ENCODE peak calls at places on chromosomes 16 and 17, in four cellular contexts. One of them, this sample, is unnamed.

GRCh38 chr16:87216824-87217205 is 100.4 kb downstream of the C16orf95 start:
- DNase-seq in progenitor cell of endocrine pancreas: no peak
- DNase-seq in neural progenitor cell: no peak
- DNase-seq in fibroblast of pulmonary artery: no peak
- DNase-seq in this sample: no peak

GRCh38 chr17:80036715-80037477 is 454 bp downstream of the CCDC40 start:
- DNase-seq in neural progenitor cell: peak
- DNase-seq in progenitor cell of endocrine pancreas: peak
- DNase-seq in fibroblast of pulmonary artery: peak
- DNase-seq in this sample: peak

GRCh38 chr16:60127196-60127595 is 1393.1 kb upstream of the GOT2 start:
- DNase-seq in fibroblast of pulmonary artery: no peak
- DNase-seq in neural progenitor cell: no peak
- DNase-seq in progenitor cell of endocrine pancreas: no peak
- DNase-seq in this sample: no peak

GRCh38 chr16:80924372-80924978 is 82.2 kb downstream of the CMC2 start:
- DNase-seq in neural progenitor cell: peak
- DNase-seq in progenitor cell of endocrine pancreas: peak
- DNase-seq in fibroblast of pulmonary artery: peak
- DNase-seq in this sample: peak

GRCh38 chr17:28469376-28469775 is 4.1 kb upstream of the SLC13A2 start:
- DNase-seq in neural progenitor cell: no peak
- DNase-seq in progenitor cell of endocrine pancreas: no peak
- DNase-seq in fibroblast of pulmonary artery: no peak
- DNase-seq in this sample: no peak

GRCh38 chr17:5413682-5414081 is 5.8 kb downstream of the NUP88 start:
- DNase-seq in progenitor cell of endocrine pancreas: no peak
- DNase-seq in neural progenitor cell: no peak
- DNase-seq in fibroblast of pulmonary artery: peak
- DNase-seq in this sample: no peak

GRCh38 chr17:58338907-58339774 is 10.5 kb upstream of the TSPOAP1 start:
- DNase-seq in fibroblast of pulmonary artery: peak
- DNase-seq in neural progenitor cell: peak
- DNase-seq in progenitor cell of endocrine pancreas: no peak
- DNase-seq in this sample: peak

GRCh38 chr16:24834459-24835335 is 11.1 kb upstream of the SLC5A11 start:
- DNase-seq in progenitor cell of endocrine pancreas: no peak
- DNase-seq in fibroblast of pulmonary artery: peak
- DNase-seq in neural progenitor cell: peak
- DNase-seq in this sample: no peak

GRCh38 chr17:11094377-11094776 is 146.6 kb upstream of the SHISA6 start:
- DNase-seq in neural progenitor cell: no peak
- DNase-seq in fibroblast of pulmonary artery: no peak
- DNase-seq in progenitor cell of endocrine pancreas: no peak
- DNase-seq in this sample: no peak

GRCh38 chr17:4971826-4972225 is 4.2 kb upstream of the SPAG7 start:
- DNase-seq in progenitor cell of endocrine pancreas: no peak
- DNase-seq in neural progenitor cell: no peak
- DNase-seq in fibroblast of pulmonary artery: no peak
- DNase-seq in this sample: no peak

GRCh38 chr16:84443166-84443802 is 61.2 kb downstream of the MEAK7 start:
- DNase-seq in fibroblast of pulmonary artery: no peak
- DNase-seq in progenitor cell of endocrine pancreas: no peak
- DNase-seq in neural progenitor cell: no peak
- DNase-seq in this sample: no peak

GRCh38 chr17:50003916-50004315 is 8.9 kb upstream of the DLX3 start:
- DNase-seq in neural progenitor cell: no peak
- DNase-seq in progenitor cell of endocrine pancreas: no peak
- DNase-seq in fibroblast of pulmonary artery: no peak
- DNase-seq in this sample: no peak

GRCh38 chr16:82034981-82035612 is at the start of gene HSD17B2:
- DNase-seq in neural progenitor cell: no peak
- DNase-seq in fibroblast of pulmonary artery: no peak
- DNase-seq in progenitor cell of endocrine pancreas: no peak
- DNase-seq in this sample: no peak

GRCh38 chr17:83089322-83090156 is 10.1 kb downstream of the METRNL start:
- DNase-seq in neural progenitor cell: no peak
- DNase-seq in fibroblast of pulmonary artery: no peak
- DNase-seq in progenitor cell of endocrine pancreas: no peak
- DNase-seq in this sample: no peak

GRCh38 chr17:82238562-82239201 is 9.8 kb downstream of the SLC16A3 start:
- DNase-seq in neural progenitor cell: no peak
- DNase-seq in progenitor cell of endocrine pancreas: no peak
- DNase-seq in fibroblast of pulmonary artery: peak
- DNase-seq in this sample: no peak

GRCh38 chr16:72939247-72939646 is 108.7 kb downstream of the ZFHX3 start:
- DNase-seq in fibroblast of pulmonary artery: peak
- DNase-seq in neural progenitor cell: no peak
- DNase-seq in progenitor cell of endocrine pancreas: no peak
- DNase-seq in this sample: no peak

GRCh38 chr17:57916925-57917858 is 38.0 kb downstream of the CUEDC1 start:
- DNase-seq in fibroblast of pulmonary artery: no peak
- DNase-seq in neural progenitor cell: no peak
- DNase-seq in progenitor cell of endocrine pancreas: no peak
- DNase-seq in this sample: no peak

GRCh38 chr17:36812762-36813161 is 124.5 kb upstream of the LHX1 start:
- DNase-seq in fibroblast of pulmonary artery: no peak
- DNase-seq in neural progenitor cell: peak
- DNase-seq in progenitor cell of endocrine pancreas: no peak
- DNase-seq in this sample: peak

GRCh38 chr16:67516296-67517177 is 12.1 kb upstream of the RIPOR1 start:
- DNase-seq in fibroblast of pulmonary artery: peak
- DNase-seq in progenitor cell of endocrine pancreas: no peak
- DNase-seq in neural progenitor cell: no peak
- DNase-seq in this sample: no peak

GRCh38 chr17:78939615-78940014 is 14.4 kb upstream of the TIMP2 start:
- DNase-seq in fibroblast of pulmonary artery: peak
- DNase-seq in neural progenitor cell: no peak
- DNase-seq in progenitor cell of endocrine pancreas: no peak
- DNase-seq in this sample: no peak

GRCh38 chr16:67326472-67327309 is at the start of the genes KCTD19 and LRRC36:
- DNase-seq in fibroblast of pulmonary artery: no peak
- DNase-seq in neural progenitor cell: peak
- DNase-seq in progenitor cell of endocrine pancreas: peak
- DNase-seq in this sample: peak

GRCh38 chr17:71437176-71437575 is 683.6 kb upstream of the SOX9 start:
- DNase-seq in fibroblast of pulmonary artery: no peak
- DNase-seq in progenitor cell of endocrine pancreas: no peak
- DNase-seq in neural progenitor cell: no peak
- DNase-seq in this sample: no peak

GRCh38 chr17:54771409-54771808 is 129.2 kb upstream of the TOM1L1 start:
- DNase-seq in neural progenitor cell: no peak
- DNase-seq in progenitor cell of endocrine pancreas: no peak
- DNase-seq in fibroblast of pulmonary artery: no peak
- DNase-seq in this sample: no peak

GRCh38 chr16:78896280-78896679 is 704.3 kb downstream of the MAF start:
- DNase-seq in neural progenitor cell: no peak
- DNase-seq in progenitor cell of endocrine pancreas: no peak
- DNase-seq in fibroblast of pulmonary artery: no peak
- DNase-seq in this sample: no peak

GRCh38 chr16:47574091-47575054 is 113.2 kb downstream of the PHKB start:
- DNase-seq in neural progenitor cell: peak
- DNase-seq in progenitor cell of endocrine pancreas: no peak
- DNase-seq in fibroblast of pulmonary artery: peak
- DNase-seq in this sample: no peak

GRCh38 chr16:83967838-83968482 is at the start of gene NECAB2:
- DNase-seq in neural progenitor cell: peak
- DNase-seq in progenitor cell of endocrine pancreas: peak
- DNase-seq in fibroblast of pulmonary artery: peak
- DNase-seq in this sample: peak

GRCh38 chr17:77755410-77755963 is 203.0 kb upstream of the TNRC6C start:
- DNase-seq in progenitor cell of endocrine pancreas: no peak
- DNase-seq in fibroblast of pulmonary artery: no peak
- DNase-seq in neural progenitor cell: no peak
- DNase-seq in this sample: no peak

GRCh38 chr17:49995055-49995738 is at the start of gene DLX3:
- DNase-seq in progenitor cell of endocrine pancreas: peak
- DNase-seq in neural progenitor cell: peak
- DNase-seq in fibroblast of pulmonary artery: peak
- DNase-seq in this sample: peak

GRCh38 chr16:66408181-66409048 is 18.7 kb upstream of the BEAN1 start:
- DNase-seq in fibroblast of pulmonary artery: peak
- DNase-seq in neural progenitor cell: no peak
- DNase-seq in progenitor cell of endocrine pancreas: no peak
- DNase-seq in this sample: no peak

GRCh38 chr17:21458036-21458435 is 81.9 kb downstream of the KCNJ12 start:
- DNase-seq in progenitor cell of endocrine pancreas: no peak
- DNase-seq in neural progenitor cell: peak
- DNase-seq in fibroblast of pulmonary artery: no peak
- DNase-seq in this sample: peak

GRCh38 chr17:44400226-44400847 is 10.9 kb upstream of the ITGA2B start:
- DNase-seq in progenitor cell of endocrine pancreas: no peak
- DNase-seq in fibroblast of pulmonary artery: peak
- DNase-seq in neural progenitor cell: peak
- DNase-seq in this sample: no peak

DNA sequence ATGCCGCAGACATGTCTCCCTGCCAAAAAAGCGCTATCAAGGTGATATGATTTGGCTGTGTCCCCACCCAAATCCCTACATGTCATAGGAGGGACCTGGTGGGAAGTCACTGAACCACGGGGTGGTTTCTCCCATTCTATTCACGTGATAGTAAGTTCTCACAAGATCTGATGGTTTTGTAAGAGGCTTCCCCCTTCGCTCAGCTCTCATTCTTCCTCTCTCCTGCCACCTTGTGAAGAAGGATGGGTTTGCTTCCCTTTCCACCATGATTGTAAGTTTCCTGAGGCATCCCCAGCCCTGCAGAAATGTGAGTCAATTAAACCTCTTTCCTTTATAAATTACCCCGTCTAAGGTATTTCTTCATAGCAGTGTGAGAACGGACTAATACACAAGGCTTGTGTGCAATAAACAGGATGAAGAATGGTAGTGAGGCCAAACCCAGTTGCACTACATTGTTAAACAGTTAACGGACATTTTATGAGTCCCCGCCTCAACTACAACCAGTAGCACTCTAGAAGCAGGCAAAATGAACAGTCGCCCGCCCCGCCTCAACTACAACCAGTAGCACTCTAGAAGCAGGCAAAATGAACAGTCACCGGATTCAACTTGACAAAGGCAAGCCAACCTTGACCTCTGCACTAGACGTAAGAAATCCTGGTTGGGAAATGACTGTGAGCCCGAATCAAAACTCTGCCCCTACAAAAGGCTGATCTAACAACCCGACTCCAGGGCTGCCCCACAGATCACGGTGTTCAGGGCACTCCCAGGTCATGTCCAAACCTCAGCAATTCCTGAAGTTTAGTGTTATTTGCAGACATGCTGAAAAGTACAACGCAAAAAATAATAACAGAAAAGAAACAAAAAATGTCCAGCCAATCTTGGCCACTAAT is 26.3 kb downstream of the VPS53 start:
- DNase-seq in neural progenitor cell: peak
- DNase-seq in progenitor cell of endocrine pancreas: no peak
- DNase-seq in fibroblast of pulmonary artery: peak
- DNase-seq in this sample: no peak
- TF ChIP-seq CTCF in neural progenitor cell: peak
- TF ChIP-seq CTCF in progenitor cell of endocrine pancreas: peak
- TF ChIP-seq CTCF in fibroblast of pulmonary artery: peak
- TF ChIP-seq CTCF in this sample: peak

DNA sequence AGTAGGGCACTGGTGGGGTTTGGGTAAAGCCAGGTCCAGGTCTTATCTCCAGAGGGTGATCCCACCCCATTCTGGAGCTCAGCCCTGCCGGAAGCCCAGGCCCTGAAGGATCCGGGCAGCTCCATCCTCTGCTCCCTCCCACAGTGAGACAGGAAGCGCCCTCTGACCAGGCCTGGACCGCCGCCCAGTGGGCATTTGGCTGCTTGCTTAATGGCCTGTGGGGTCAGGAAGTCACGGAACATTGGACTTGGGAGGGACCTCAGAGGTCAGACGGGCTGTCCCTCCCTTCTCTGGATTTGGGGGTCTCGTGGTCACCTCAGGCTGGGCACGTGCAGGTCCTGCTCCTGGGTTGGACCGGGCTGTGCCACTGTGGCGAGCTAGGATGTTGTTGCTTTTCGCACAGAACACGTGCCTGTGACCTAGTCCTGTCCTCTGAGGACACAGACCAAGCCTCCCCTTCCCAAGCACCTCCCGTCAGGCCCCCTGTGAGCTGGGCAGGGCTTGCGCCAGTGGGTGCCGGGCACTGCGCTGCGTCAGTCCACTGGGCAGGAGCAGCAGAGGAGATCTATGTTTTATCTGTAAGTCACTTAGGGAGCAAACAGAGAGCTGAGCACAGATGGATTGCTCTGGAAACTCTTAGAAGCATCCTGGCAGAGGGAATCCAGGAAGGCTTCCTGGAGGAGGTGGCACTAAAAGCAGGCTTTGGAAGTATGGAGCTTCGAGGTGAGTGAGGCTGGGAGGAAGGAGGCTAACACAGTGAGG is 49.4 kb upstream of the GSE1 start:
- DNase-seq in fibroblast of pulmonary artery: peak
- DNase-seq in neural progenitor cell: no peak
- DNase-seq in progenitor cell of endocrine pancreas: no peak
- DNase-seq in this sample: peak
- TF ChIP-seq CTCF in fibroblast of pulmonary artery: no peak
- TF ChIP-seq CTCF in neural progenitor cell: peak
- TF ChIP-seq CTCF in progenitor cell of endocrine pancreas: no peak
- TF ChIP-seq CTCF in this sample: peak

GRCh38 chr16:11871193-11871592 is 19.9 kb upstream of the RSL1D1 start:
- DNase-seq in neural progenitor cell: peak
- DNase-seq in fibroblast of pulmonary artery: peak
- DNase-seq in progenitor cell of endocrine pancreas: no peak
- DNase-seq in this sample: peak
- TF ChIP-seq CTCF in neural progenitor cell: peak
- TF ChIP-seq CTCF in fibroblast of pulmonary artery: peak
- TF ChIP-seq CTCF in progenitor cell of endocrine pancreas: peak
- TF ChIP-seq CTCF in this sample: no peak

DNA sequence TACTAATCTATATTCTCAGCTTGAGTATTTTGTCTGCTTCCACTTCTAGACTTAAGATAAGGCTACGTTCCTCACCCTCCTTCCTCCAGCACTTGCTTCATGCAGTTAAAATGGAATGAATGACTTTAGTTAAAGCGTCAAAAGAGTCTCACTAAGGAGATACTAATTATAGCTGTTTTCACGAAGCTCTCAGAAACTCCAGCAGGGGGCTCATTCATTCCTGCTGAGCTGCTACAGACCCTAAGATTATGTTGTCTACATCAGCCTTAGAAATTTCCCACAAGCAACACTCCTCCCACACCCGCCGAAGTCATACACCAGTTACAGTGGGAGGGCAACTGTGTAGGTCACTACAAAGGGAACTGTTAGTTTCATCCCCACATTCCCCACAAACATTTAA is 57.0 kb upstream of the KIFC3 start:
- DNase-seq in fibroblast of pulmonary artery: peak
- DNase-seq in progenitor cell of endocrine pancreas: no peak
- DNase-seq in neural progenitor cell: peak
- DNase-seq in this sample: no peak
- TF ChIP-seq CTCF in fibroblast of pulmonary artery: peak
- TF ChIP-seq CTCF in progenitor cell of endocrine pancreas: peak
- TF ChIP-seq CTCF in neural progenitor cell: peak
- TF ChIP-seq CTCF in this sample: peak

This sample was measured in nephron progenitor cell.